ENCODE peak calls at places on chromosomes 12 and 14, in eight cellular contexts. Q is HepG2, T is suprapubic skin, N is breast epithelium, G is adrenal gland, V is ovary, J is heart left ventricle, C is endothelial cell of umbilical vein. B is an unnamed sample.

GRCh38 chr14:21024668-21025373 is at the start of gene NDRG2:
- DNase-seq in Q (peak; percentile 84), G (peak; percentile 91), V (peak; percentile 86), C (no peak), T (peak; percentile 90), N (peak; percentile 85), J (peak; percentile 90), B (peak; percentile 89)

GRCh38 chr12:111453071-111453989 is 47.6 kb downstream of the SH2B3 start:
- DNase-seq in V (no peak), Q (no peak), J (no peak), C (no peak), G (no peak), N (no peak), T (peak; percentile 71), B (peak; percentile 2)

GRCh38 chr12:105385141-105385540 is 54.6 kb downstream of the C12orf75 start:
- DNase-seq in T (no peak), N (no peak), V (no peak), Q (no peak), J (no peak), C (no peak), G (no peak), B (no peak)

GRCh38 chr12:112347521-112347920 is 34.7 kb downstream of the HECTD4 start:
- DNase-seq in G (no peak), J (no peak), T (no peak), C (no peak), N (no peak), Q (no peak), V (no peak), B (no peak)

GRCh38 chr14:39731912-39732311 is 299.7 kb upstream of the FBXO33 start:
- DNase-seq in J (no peak), Q (peak; percentile 51), C (no peak), V (no peak), N (no peak), G (no peak), T (no peak), B (no peak)

GRCh38 chr14:99968156-99968920 is 96.9 kb upstream of the EVL start:
- DNase-seq in J (no peak), C (no peak), T (no peak), G (no peak), N (no peak), Q (no peak), V (no peak), B (peak; percentile 56)

GRCh38 chr14:26905219-26905618 is 307.4 kb upstream of the NOVA1 start:
- DNase-seq in V (no peak), T (no peak), Q (no peak), J (no peak), C (no peak), G (no peak), N (no peak), B (no peak)

GRCh38 chr12:111741235-111741812 is 25.4 kb upstream of the ALDH2 start:
- DNase-seq in J (no peak), C (peak; percentile 99), T (no peak), N (no peak), V (no peak), G (peak; percentile 62), Q (no peak), B (no peak)

GRCh38 chr14:24428628-24429394 is 657 bp downstream of the CBLN3 start:
- DNase-seq in V (peak; percentile 34), J (no peak), T (no peak), G (no peak), Q (no peak), C (no peak), N (no peak), B (peak; percentile 22)

GRCh38 chr12:55931317-55931779 is 386 bp downstream of the DGKA start:
- DNase-seq in N (no peak), C (peak; percentile 9), G (no peak), J (no peak), V (peak; percentile 47), T (no peak), Q (no peak), B (peak; percentile 36)
- H3K4me1 ChIP-seq in N (peaks cover 4% of the 10 kb centered on the region), C (peaks cover 34% of the 10 kb centered on the region), G (peaks cover 51% of the 10 kb centered on the region), J (no peaks in the 10 kb centered on the region), V (peaks cover 17% of the 10 kb centered on the region), T (peaks cover 81% of the 10 kb centered on the region), Q (peaks cover 49% of the 10 kb centered on the region), B (peaks cover 7% of the 10 kb centered on the region)

GRCh38 chr12:127559349-127560040 is 707.5 kb upstream of the TMEM132C start:
- DNase-seq in Q (no peak), J (peak; percentile 24), C (peak; percentile 1), N (no peak), T (no peak), V (no peak), G (peak; percentile 35), B (no peak)
- TF ChIP-seq POLR2A in Q (no peak), J (no peak), C (no peak), N (no peak), T (no peak), V (no peak), G (no peak), B (no peak)

GRCh38 chr14:104003616-104004015 is 61.3 kb upstream of the RD3L start:
- DNase-seq in T (no peak), Q (no peak), J (no peak), N (no peak), C (no peak), G (no peak), V (no peak), B (no peak)

GRCh38 chr14:103997391-103997790 is 55.1 kb upstream of the RD3L start:
- DNase-seq in Q (no peak), T (no peak), J (no peak), N (no peak), V (no peak), G (no peak), C (no peak), B (no peak)

GRCh38 chr14:104001003-104001402 is 58.7 kb upstream of the RD3L start:
- DNase-seq in C (peak; percentile 6), N (no peak), Q (peak; percentile 21), J (no peak), V (no peak), T (peak; percentile 16), G (no peak), B (no peak)

GRCh38 chr14:103998027-103998426 is 55.7 kb upstream of the RD3L start:
- DNase-seq in V (no peak), Q (no peak), N (no peak), G (no peak), C (no peak), J (no peak), T (peak; percentile 54), B (no peak)

DNA sequence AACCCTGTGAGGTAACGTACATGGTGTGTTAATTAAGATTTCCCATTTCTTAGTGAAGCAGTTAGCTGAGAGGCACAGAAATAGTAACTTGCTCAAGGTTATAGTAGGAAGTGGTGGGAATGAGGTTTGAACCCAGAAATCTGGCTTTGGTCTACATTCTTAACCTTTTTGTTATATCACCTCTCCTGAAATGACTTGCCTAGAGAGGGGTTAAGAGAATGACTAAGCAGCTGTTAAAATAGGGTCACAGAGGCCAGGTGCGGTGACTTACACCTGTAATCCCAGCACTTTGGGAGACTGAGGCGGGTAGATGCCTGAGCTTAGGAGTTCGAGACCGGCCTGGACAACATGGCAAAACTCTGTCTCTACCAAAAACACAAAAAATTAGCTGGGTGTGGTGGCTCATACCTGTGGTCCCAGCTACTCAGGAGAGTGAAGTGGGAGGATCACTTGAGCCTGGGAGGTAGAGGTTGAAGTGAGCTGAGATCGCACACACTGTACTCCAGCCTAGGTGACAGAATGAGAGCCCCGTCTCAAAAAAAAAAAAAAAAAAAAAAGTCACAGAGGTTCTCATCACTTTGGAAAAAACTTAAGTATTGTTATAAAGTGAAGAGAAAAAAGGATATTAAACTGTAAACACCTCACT is 57.6 kb upstream of the RD3L start:
- DNase-seq in V (no peak), T (no peak), G (no peak), C (no peak), Q (no peak), J (no peak), N (no peak), B (no peak)
- H3K36me3 ChIP-seq in V (no peaks in the 10 kb centered on the region), T (no peaks in the 10 kb centered on the region), G (no peaks in the 10 kb centered on the region), C (no peaks in the 10 kb centered on the region), Q (no peaks in the 10 kb centered on the region), J (no peaks in the 10 kb centered on the region), N (no peaks in the 10 kb centered on the region), B (no peaks in the 10 kb centered on the region)

GRCh38 chr12:1132309-1132708 is 141.3 kb downstream of the ERC1 start:
- DNase-seq in Q (no peak), T (no peak), V (no peak), G (no peak), J (no peak), N (no peak), C (no peak), B (no peak)
- H3K4me1 ChIP-seq in Q (peaks cover 20% of the 10 kb centered on the region), T (no peaks in the 10 kb centered on the region), V (no peaks in the 10 kb centered on the region), G (no peaks in the 10 kb centered on the region), J (no peaks in the 10 kb centered on the region), N (no peaks in the 10 kb centered on the region), C (peaks cover 8% of the 10 kb centered on the region), B (no peaks in the 10 kb centered on the region)

B was measured in uterus.